ENCODE peak calls at places on chromosomes 6 and 20, in ten cellular contexts. R is K562, C is stomach, O is GM12878, K is Panc1, M is HepG2, V is spleen, Q is breast epithelium, B is HCT116, D is prostate gland. G is an unnamed sample.

GRCh38 chr20:17161661-17162410 is 65.0 kb upstream of the PCSK2 start:
- DNase-seq in R (no peak), C (no peak), O (no peak), K (no peak), M (no peak), V (no peak), Q (no peak), B (no peak), D (no peak), G (no peak)

GRCh38 chr20:6956574-6956973 is 189.1 kb downstream of the BMP2 start:
- DNase-seq in R (no peak), C (no peak), O (no peak), K (no peak), M (no peak), V (no peak), Q (no peak), B (no peak), D (no peak), G (no peak)

GRCh38 chr6:137589067-137589848 is 95.1 kb upstream of the OLIG3 start:
- DNase-seq in R (peak; percentile 68), C (peak; percentile 52), O (peak; percentile 74), K (no peak), M (peak; percentile 92), V (no peak), Q (no peak), B (peak; percentile 57), D (peak; percentile 56), G (peak; percentile 95)

GRCh38 chr6:28354688-28355554 is 5.2 kb downstream of the ZKSCAN3 start:
- DNase-seq in R (no peak), C (no peak), O (no peak), K (no peak), M (no peak), V (no peak), Q (no peak), B (no peak), D (no peak), G (no peak)

GRCh38 chr6:83872386-83873118 is 13.1 kb downstream of the CYB5R4 start:
- DNase-seq in R (no peak), C (no peak), O (no peak), K (no peak), M (no peak), V (no peak), Q (no peak), B (no peak), D (no peak), G (no peak)

GRCh38 chr6:43746071-43746470 is 23.9 kb upstream of the VEGFA start:
- DNase-seq in R (no peak), C (no peak), O (no peak), K (no peak), M (no peak), V (no peak), Q (no peak), B (no peak), D (no peak), G (no peak)

GRCh38 chr6:49453221-49453620 is 9.8 kb downstream of the MMUT start:
- DNase-seq in R (no peak), C (no peak), O (no peak), K (no peak), M (peak; percentile 6), V (no peak), Q (no peak), B (no peak), D (no peak), G (peak; percentile 45)

GRCh38 chr20:45970646-45971424 is 1.2 kb downstream of the ZNF335 start:
- DNase-seq in R (no peak), C (peak; percentile 30), O (no peak), K (no peak), M (no peak), V (peak; percentile 93), Q (peak; percentile 57), B (no peak), D (no peak), G (no peak)

GRCh38 chr6:87722831-87723726 is 21.0 kb upstream of the AKIRIN2 start:
- DNase-seq in R (peak; percentile 66), C (peak; percentile 44), O (peak; percentile 77), K (peak; percentile 97), M (peak; percentile 92), V (peak; percentile 82), Q (peak; percentile 56), B (peak; percentile 75), D (peak; percentile 54), G (peak; percentile 84)

GRCh38 chr20:33812673-33813462 is 1.7 kb downstream of the CHMP4B start:
- DNase-seq in R (peak; percentile 33), C (no peak), O (no peak), K (no peak), M (peak; percentile 91), V (no peak), Q (no peak), B (no peak), D (no peak), G (peak; percentile 60)
- TF ChIP-seq POLR2AphosphoS5 in R (no peak), C (no peak), O (no peak), K (no peak), M (no peak), V (no peak), Q (no peak), B (no peak), D (peak; percentile 18), G (no peak)

GRCh38 chr6:157172830-157173536 is 150.3 kb downstream of the TMEM242 start:
- DNase-seq in R (no peak), C (no peak), O (no peak), K (no peak), M (no peak), V (no peak), Q (no peak), B (no peak), D (no peak), G (no peak)
- TF ChIP-seq POLR2AphosphoS5 in R (no peak), C (no peak), O (no peak), K (no peak), M (no peak), V (no peak), Q (no peak), B (no peak), D (no peak), G (no peak)

DNA sequence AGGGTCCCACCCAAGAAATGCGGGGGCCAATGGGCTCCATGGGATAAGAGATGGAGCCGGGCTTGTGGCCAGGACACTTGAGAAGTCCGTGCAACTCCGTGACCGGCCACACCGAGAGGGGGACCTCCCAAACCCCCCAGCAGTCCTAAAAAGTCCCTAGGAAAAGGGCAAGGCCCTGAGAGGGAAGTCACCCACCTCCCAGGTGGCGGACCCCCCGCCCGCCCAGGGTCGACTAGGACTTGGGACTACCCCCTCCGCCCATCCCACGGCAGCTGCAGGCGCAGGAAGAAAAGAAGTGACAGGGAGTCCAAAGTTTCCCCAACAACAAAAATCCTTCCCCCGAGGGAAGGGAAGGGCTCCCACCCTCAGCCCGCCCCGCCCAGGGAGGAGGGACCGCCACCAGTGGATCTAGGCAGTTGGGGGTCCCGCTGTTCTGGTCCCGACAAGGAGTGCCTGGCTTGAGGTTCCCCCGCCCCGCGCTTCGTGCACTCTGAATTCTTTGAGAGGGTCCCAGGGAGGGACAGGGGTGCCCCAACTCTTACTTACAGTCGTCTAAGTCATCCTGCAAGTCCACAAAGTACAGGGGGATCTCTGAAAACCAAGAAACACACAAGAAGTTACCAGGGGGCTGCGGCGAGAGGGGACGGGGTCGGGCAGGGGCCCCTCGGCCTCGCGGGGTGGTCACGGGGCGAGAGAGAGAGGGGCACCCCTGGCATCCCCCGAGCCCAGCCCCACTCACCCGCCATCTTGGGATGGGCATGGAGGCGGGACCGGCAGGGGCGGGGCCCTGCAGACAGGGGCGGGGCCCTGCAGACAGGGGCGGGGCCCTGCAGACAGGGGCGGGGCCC is 611 bp upstream of the RAB22A start:
- DNase-seq in R (peak; percentile 84), C (no peak), O (no peak), K (no peak), M (no peak), V (peak; percentile 96), Q (peak; percentile 57), B (no peak), D (peak; percentile 50), G (peak; percentile 63)
- TF ChIP-seq POLR2AphosphoS5 in R (no peak), C (no peak), O (peak; percentile 60), K (peak; percentile 75), M (no peak), V (peak; percentile 69), Q (no peak), B (peak; percentile 69), D (peak; percentile 16), G (peak; percentile 70)

GRCh38 chr6:152364846-152365245 is 272.3 kb downstream of the SYNE1 start:
- DNase-seq in R (no peak), C (no peak), O (no peak), K (no peak), M (no peak), V (no peak), Q (no peak), B (no peak), D (no peak), G (no peak)

GRCh38 chr6:152372945-152373344 is 264.2 kb downstream of the SYNE1 start:
- DNase-seq in R (no peak), C (no peak), O (no peak), K (no peak), M (no peak), V (no peak), Q (no peak), B (no peak), D (no peak), G (no peak)

GRCh38 chr6:152371775-152372174 is 265.4 kb downstream of the SYNE1 start:
- DNase-seq in R (no peak), C (no peak), O (no peak), K (no peak), M (no peak), V (no peak), Q (no peak), B (no peak), D (no peak), G (no peak)

DNA sequence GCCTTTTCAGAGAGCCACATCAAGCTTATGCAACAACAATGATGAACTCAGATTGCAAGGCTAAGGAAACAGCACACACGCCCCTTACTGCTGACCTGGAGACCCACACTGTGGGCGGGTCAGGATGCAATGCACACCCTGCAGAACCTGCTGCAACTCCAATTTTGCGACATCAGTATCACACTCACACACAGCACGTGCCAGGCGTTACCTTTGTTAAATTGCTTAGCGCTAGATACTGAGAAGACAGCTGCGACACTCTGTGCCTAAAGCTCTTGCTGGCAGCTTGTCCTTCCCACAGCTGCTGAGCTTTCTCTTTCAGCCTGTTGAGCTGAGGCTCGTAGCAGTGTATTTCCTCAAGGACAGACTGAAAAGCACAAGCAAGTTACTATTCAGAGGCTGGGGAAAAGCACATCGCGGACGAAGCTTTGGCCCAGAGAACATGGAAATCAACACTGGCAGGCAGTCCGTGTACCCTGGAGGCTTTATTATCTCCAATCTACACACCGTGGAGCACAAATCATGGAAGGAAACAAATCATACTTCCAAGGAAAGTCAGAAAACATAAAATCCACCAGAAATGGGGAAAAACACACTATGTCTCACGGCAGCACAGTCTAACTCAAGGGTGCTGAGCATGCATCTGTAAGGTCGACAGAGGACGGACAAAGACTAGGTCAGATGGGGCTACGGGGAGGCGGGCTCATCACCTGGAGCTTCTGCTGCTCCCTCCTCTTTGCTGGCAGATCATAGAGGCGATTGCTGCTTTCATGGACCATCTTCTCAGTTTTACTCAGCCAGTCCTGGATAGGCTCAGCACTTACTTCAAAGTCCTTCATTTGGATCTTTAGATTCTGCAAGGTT is 268.2 kb downstream of the SYNE1 start:
- DNase-seq in R (no peak), C (peak; percentile 26), O (no peak), K (no peak), M (no peak), V (no peak), Q (no peak), B (no peak), D (no peak), G (no peak)
- TF ChIP-seq POLR2AphosphoS5 in R (no peak), C (no peak), O (no peak), K (no peak), M (no peak), V (no peak), Q (no peak), B (no peak), D (no peak), G (no peak)

G was measured in GM23338.